ENCODE peak calls at places on chromosomes 1 and 21, in eight cellular contexts. N, Q, J, L, B, G, H and K are unnamed samples.

GRCh38 chr1:85611390-85611789 is 30.8 kb downstream of the CCN1 start:
- DNase-seq in N (peak), Q (no peak), J (peak), L (no peak), B (peak), G (no peak), H (no peak), K (peak)

GRCh38 chr21:31078796-31079195 is 40.5 kb upstream of the KRTAP19-8 start:
- DNase-seq in N (no peak), Q (peak), J (no peak), L (no peak), B (no peak), G (no peak), H (no peak), K (no peak)

GRCh38 chr1:182781849-182782586 is 7.6 kb upstream of the NPL start:
- DNase-seq in N (peak), Q (peak), J (peak), L (peak), B (peak), G (peak), H (peak), K (no peak)

GRCh38 chr1:48030696-48031365 is 33.6 kb upstream of the TRABD2B start:
- DNase-seq in N (no peak), Q (no peak), J (no peak), L (no peak), B (no peak), G (no peak), H (no peak), K (no peak)

GRCh38 chr1:241902376-241903067 is 54.5 kb downstream of the EXO1 start:
- DNase-seq in N (no peak), Q (peak), J (no peak), L (no peak), B (no peak), G (no peak), H (no peak), K (no peak)

GRCh38 chr1:212792396-212792908 is 758 bp downstream of the TATDN3 start:
- DNase-seq in N (no peak), Q (no peak), J (no peak), L (no peak), B (no peak), G (no peak), H (no peak), K (no peak)

GRCh38 chr1:115408489-115409002 is 70.5 kb upstream of the NGF start:
- DNase-seq in N (no peak), Q (no peak), J (no peak), L (no peak), B (no peak), G (no peak), H (no peak), K (no peak)

GRCh38 chr1:15525043-15525958 is 1.3 kb upstream of the CASP9 start:
- DNase-seq in N (no peak), Q (peak), J (no peak), L (no peak), B (peak), G (no peak), H (no peak), K (peak)

GRCh38 chr21:43369124-43369523 is 57.8 kb downstream of the SIK1 start:
- DNase-seq in N (no peak), Q (peak), J (no peak), L (no peak), B (no peak), G (no peak), H (no peak), K (no peak)

GRCh38 chr1:207164086-207164485 is 60.1 kb downstream of the C4BPA start:
- DNase-seq in N (no peak), Q (no peak), J (no peak), L (no peak), B (no peak), G (no peak), H (no peak), K (no peak)

GRCh38 chr1:198986442-198986841 is 347.6 kb downstream of the PTPRC start:
- DNase-seq in N (no peak), Q (no peak), J (no peak), L (no peak), B (no peak), G (no peak), H (no peak), K (no peak)

GRCh38 chr1:208437416-208437815 is 193.2 kb upstream of the PLXNA2 start:
- DNase-seq in N (no peak), Q (no peak), J (no peak), L (no peak), B (peak), G (no peak), H (no peak), K (no peak)

GRCh38 chr1:20836230-20836629 is 49.1 kb upstream of the HP1BP3 start:
- DNase-seq in N (no peak), Q (no peak), J (no peak), L (no peak), B (no peak), G (no peak), H (no peak), K (no peak)

GRCh38 chr1:22057861-22058260 is 5.4 kb downstream of the CDC42 start:
- DNase-seq in N (no peak), Q (no peak), J (no peak), L (no peak), B (no peak), G (no peak), H (no peak), K (no peak)